ENCODE peak calls at places on chromosome 13, in nine cellular contexts. One of them, this sample, is unnamed.

GRCh38 chr13:59674616-59675015 is 489.1 kb downstream of the DIAPH3 start:
- DNase-seq in OCI-LY7: no peak
- DNase-seq in HCT116: no peak
- DNase-seq in IMR-90: no peak
- DNase-seq in astrocyte: no peak
- DNase-seq in neural progenitor cell: no peak
- DNase-seq in fibroblast of lung: no peak
- DNase-seq in GM23248: no peak
- DNase-seq in PC-3: no peak
- DNase-seq in this sample: no peak

GRCh38 chr13:27264181-27264580 is 6.4 kb upstream of the RASL11A start:
- DNase-seq in OCI-LY7: peak; percentile 51
- DNase-seq in GM23248: peak; percentile 90
- DNase-seq in astrocyte: peak; percentile 65
- DNase-seq in IMR-90: peak; percentile 89
- DNase-seq in HCT116: no peak
- DNase-seq in fibroblast of lung: peak; percentile 79
- DNase-seq in PC-3: no peak
- DNase-seq in neural progenitor cell: no peak
- DNase-seq in this sample: peak; percentile 35

GRCh38 chr13:104461049-104461448 is 1394.8 kb upstream of the SLC10A2 start:
- DNase-seq in astrocyte: no peak
- DNase-seq in neural progenitor cell: peak; percentile 17
- DNase-seq in OCI-LY7: no peak
- DNase-seq in PC-3: no peak
- DNase-seq in HCT116: no peak
- DNase-seq in IMR-90: no peak
- DNase-seq in GM23248: no peak
- DNase-seq in fibroblast of lung: no peak
- DNase-seq in this sample: no peak

GRCh38 chr13:31920301-31920818 is 111.2 kb upstream of the FRY start:
- DNase-seq in IMR-90: no peak
- DNase-seq in GM23248: peak; percentile 18
- DNase-seq in HCT116: no peak
- DNase-seq in OCI-LY7: no peak
- DNase-seq in PC-3: no peak
- DNase-seq in fibroblast of lung: peak; percentile 28
- DNase-seq in astrocyte: no peak
- DNase-seq in neural progenitor cell: no peak
- DNase-seq in this sample: no peak

GRCh38 chr13:87311165-87311564 is 360.0 kb upstream of the SLITRK5 start:
- DNase-seq in astrocyte: no peak
- DNase-seq in OCI-LY7: no peak
- DNase-seq in neural progenitor cell: no peak
- DNase-seq in HCT116: no peak
- DNase-seq in fibroblast of lung: peak; percentile 5
- DNase-seq in GM23248: no peak
- DNase-seq in IMR-90: no peak
- DNase-seq in PC-3: no peak
- DNase-seq in this sample: no peak

GRCh38 chr13:36130542-36131214 is 504 bp downstream of the DCLK1 start:
- DNase-seq in HCT116: no peak
- DNase-seq in GM23248: peak; percentile 38
- DNase-seq in PC-3: no peak
- DNase-seq in OCI-LY7: no peak
- DNase-seq in IMR-90: no peak
- DNase-seq in fibroblast of lung: no peak
- DNase-seq in astrocyte: no peak
- DNase-seq in neural progenitor cell: peak; percentile 76
- DNase-seq in this sample: peak; percentile 29

GRCh38 chr13:101763191-101763590 is 310.7 kb downstream of the ITGBL1 start:
- DNase-seq in PC-3: peak; percentile 4
- DNase-seq in HCT116: no peak
- DNase-seq in neural progenitor cell: no peak
- DNase-seq in fibroblast of lung: no peak
- DNase-seq in astrocyte: peak; percentile 1
- DNase-seq in GM23248: no peak
- DNase-seq in OCI-LY7: no peak
- DNase-seq in IMR-90: no peak
- DNase-seq in this sample: no peak

GRCh38 chr13:114099918-114100445 is 32.4 kb downstream of the RASA3 start:
- DNase-seq in neural progenitor cell: peak; percentile 87
- DNase-seq in GM23248: peak; percentile 69
- DNase-seq in astrocyte: peak; percentile 53
- DNase-seq in IMR-90: peak; percentile 44
- DNase-seq in HCT116: peak; percentile 42
- DNase-seq in PC-3: peak; percentile 66
- DNase-seq in OCI-LY7: peak; percentile 16
- DNase-seq in fibroblast of lung: peak; percentile 63
- DNase-seq in this sample: no peak

GRCh38 chr13:46142692-46143238 is 37.9 kb upstream of the CPB2 start:
- DNase-seq in IMR-90: no peak
- DNase-seq in HCT116: no peak
- DNase-seq in astrocyte: no peak
- DNase-seq in PC-3: no peak
- DNase-seq in GM23248: no peak
- DNase-seq in neural progenitor cell: peak; percentile 31
- DNase-seq in OCI-LY7: no peak
- DNase-seq in fibroblast of lung: no peak
- DNase-seq in this sample: no peak

GRCh38 chr13:21033224-21033855 is 28.0 kb downstream of the LATS2 start:
- DNase-seq in neural progenitor cell: no peak
- DNase-seq in OCI-LY7: no peak
- DNase-seq in fibroblast of lung: peak; percentile 66
- DNase-seq in IMR-90: no peak
- DNase-seq in GM23248: peak; percentile 81
- DNase-seq in PC-3: peak; percentile 89
- DNase-seq in astrocyte: peak; percentile 67
- DNase-seq in HCT116: no peak
- DNase-seq in this sample: no peak

GRCh38 chr13:23621316-23621645 is 51.1 kb downstream of the TNFRSF19 start:
- DNase-seq in PC-3: peak; percentile 79
- DNase-seq in IMR-90: peak; percentile 96
- DNase-seq in HCT116: no peak
- DNase-seq in neural progenitor cell: no peak
- DNase-seq in astrocyte: peak; percentile 96
- DNase-seq in GM23248: peak; percentile 95
- DNase-seq in OCI-LY7: no peak
- DNase-seq in fibroblast of lung: peak; percentile 79
- DNase-seq in this sample: peak; percentile 80

GRCh38 chr13:23620211-23620610 is 50.0 kb downstream of the TNFRSF19 start:
- DNase-seq in HCT116: no peak
- DNase-seq in fibroblast of lung: no peak
- DNase-seq in PC-3: no peak
- DNase-seq in neural progenitor cell: no peak
- DNase-seq in astrocyte: no peak
- DNase-seq in IMR-90: no peak
- DNase-seq in OCI-LY7: no peak
- DNase-seq in GM23248: peak; percentile 3
- DNase-seq in this sample: no peak

GRCh38 chr13:23620613-23621315 is 50.6 kb downstream of the TNFRSF19 start:
- DNase-seq in IMR-90: no peak
- DNase-seq in fibroblast of lung: no peak
- DNase-seq in GM23248: peak; percentile 6
- DNase-seq in OCI-LY7: no peak
- DNase-seq in neural progenitor cell: no peak
- DNase-seq in HCT116: no peak
- DNase-seq in PC-3: no peak
- DNase-seq in astrocyte: no peak
- DNase-seq in this sample: no peak

GRCh38 chr13:23622991-23623390 is 52.8 kb downstream of the TNFRSF19 start:
- DNase-seq in fibroblast of lung: no peak
- DNase-seq in HCT116: no peak
- DNase-seq in neural progenitor cell: no peak
- DNase-seq in astrocyte: no peak
- DNase-seq in OCI-LY7: no peak
- DNase-seq in GM23248: no peak
- DNase-seq in PC-3: no peak
- DNase-seq in IMR-90: no peak
- DNase-seq in this sample: no peak

GRCh38 chr13:23623394-23623793 is 53.2 kb downstream of the TNFRSF19 start:
- DNase-seq in astrocyte: no peak
- DNase-seq in IMR-90: no peak
- DNase-seq in neural progenitor cell: no peak
- DNase-seq in fibroblast of lung: no peak
- DNase-seq in HCT116: no peak
- DNase-seq in PC-3: no peak
- DNase-seq in GM23248: no peak
- DNase-seq in OCI-LY7: no peak
- DNase-seq in this sample: no peak
- H2AFZ ChIP-seq in astrocyte: no peak overlapping the region
- H2AFZ ChIP-seq in IMR-90: no peak overlapping the region
- H2AFZ ChIP-seq in neural progenitor cell: no peak overlapping the region
- H2AFZ ChIP-seq in fibroblast of lung: no peak overlapping the region
- H2AFZ ChIP-seq in HCT116: no peak overlapping the region
- H2AFZ ChIP-seq in PC-3: no peak overlapping the region
- H2AFZ ChIP-seq in GM23248: no peak overlapping the region
- H2AFZ ChIP-seq in OCI-LY7: no peak overlapping the region
- H2AFZ ChIP-seq in this sample: no peak overlapping the region

GRCh38 chr13:77811981-77812380 is 106.7 kb downstream of the EDNRB start:
- DNase-seq in OCI-LY7: no peak
- DNase-seq in astrocyte: no peak
- DNase-seq in IMR-90: no peak
- DNase-seq in GM23248: no peak
- DNase-seq in HCT116: no peak
- DNase-seq in neural progenitor cell: no peak
- DNase-seq in fibroblast of lung: no peak
- DNase-seq in PC-3: no peak
- DNase-seq in this sample: no peak

GRCh38 chr13:77810430-77810829 is 108.2 kb downstream of the EDNRB start:
- DNase-seq in PC-3: peak; percentile 53
- DNase-seq in HCT116: peak; percentile 4
- DNase-seq in OCI-LY7: peak; percentile 28
- DNase-seq in fibroblast of lung: peak; percentile 51
- DNase-seq in IMR-90: peak; percentile 34
- DNase-seq in astrocyte: peak; percentile 6
- DNase-seq in neural progenitor cell: no peak
- DNase-seq in GM23248: peak; percentile 69
- DNase-seq in this sample: no peak

GRCh38 chr13:77815330-77815729 is 103.3 kb downstream of the EDNRB start:
- DNase-seq in PC-3: peak; percentile 42
- DNase-seq in fibroblast of lung: peak; percentile 41
- DNase-seq in neural progenitor cell: no peak
- DNase-seq in OCI-LY7: no peak
- DNase-seq in HCT116: no peak
- DNase-seq in GM23248: no peak
- DNase-seq in astrocyte: no peak
- DNase-seq in IMR-90: no peak
- DNase-seq in this sample: no peak

DNA sequence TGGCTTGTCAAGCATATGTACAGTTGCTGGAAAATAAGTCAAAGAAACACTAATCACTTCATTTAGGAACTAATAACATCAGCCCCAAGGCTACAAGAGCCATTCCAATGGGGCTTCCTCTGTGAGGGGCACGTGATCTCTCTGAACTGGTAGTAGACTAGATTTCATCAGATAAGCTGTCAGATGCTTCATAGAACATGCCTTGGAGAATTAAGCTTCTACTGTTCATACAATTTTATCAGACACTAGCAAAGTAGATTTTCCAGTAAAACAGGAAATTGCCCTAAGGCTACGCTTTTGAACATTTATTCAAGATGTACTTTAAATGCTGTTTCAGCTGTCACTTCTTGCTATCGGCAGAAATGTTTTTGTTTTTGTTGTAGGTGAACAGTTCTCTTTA is 107.7 kb downstream of the EDNRB start:
- DNase-seq in neural progenitor cell: no peak
- DNase-seq in IMR-90: no peak
- DNase-seq in PC-3: peak; percentile 37
- DNase-seq in fibroblast of lung: no peak
- DNase-seq in astrocyte: no peak
- DNase-seq in GM23248: no peak
- DNase-seq in HCT116: no peak
- DNase-seq in OCI-LY7: no peak
- DNase-seq in this sample: no peak
- H2AFZ ChIP-seq in neural progenitor cell: no peak overlapping the region
- H2AFZ ChIP-seq in IMR-90: no peak overlapping the region
- H2AFZ ChIP-seq in PC-3: no peak overlapping the region
- H2AFZ ChIP-seq in fibroblast of lung: no peak overlapping the region
- H2AFZ ChIP-seq in astrocyte: no peak overlapping the region
- H2AFZ ChIP-seq in GM23248: no peak overlapping the region
- H2AFZ ChIP-seq in HCT116: no peak overlapping the region
- H2AFZ ChIP-seq in OCI-LY7: no peak overlapping the region
- H2AFZ ChIP-seq in this sample: no peak overlapping the region

DNA sequence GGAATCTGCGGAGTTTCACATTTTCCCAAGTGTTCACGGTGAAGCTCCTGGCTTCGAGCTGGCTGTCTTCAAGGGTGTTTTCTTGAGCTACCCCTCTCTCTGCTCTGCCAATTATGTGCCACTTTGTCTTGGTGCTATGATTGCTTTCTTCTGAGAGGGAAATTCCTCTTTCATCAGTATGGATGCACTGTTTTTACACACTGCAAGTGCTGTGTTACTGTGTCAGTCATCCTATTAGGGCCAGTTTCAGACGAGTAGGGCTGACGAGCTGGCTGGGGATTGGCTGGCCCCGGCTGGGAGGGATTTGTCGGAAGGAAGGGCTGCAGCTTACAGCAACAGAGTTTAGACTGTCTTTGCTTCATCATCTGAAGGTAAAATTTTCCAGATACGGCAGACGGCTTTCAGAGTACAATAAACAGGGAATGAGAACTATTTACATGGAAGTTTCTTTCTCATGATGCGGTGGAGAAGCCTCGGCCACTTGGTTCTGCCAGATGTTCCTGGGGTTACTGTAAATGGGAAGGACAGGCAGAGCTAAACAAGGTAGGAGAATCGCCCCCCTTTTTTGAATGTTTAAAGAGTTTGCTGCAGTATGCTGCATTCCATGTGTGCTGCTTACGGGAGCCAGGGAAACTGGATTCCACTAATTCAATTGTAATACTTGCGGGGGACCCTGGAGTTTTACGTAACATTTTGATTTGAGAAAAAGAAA is at the start of gene MBNL2:
- DNase-seq in GM23248: peak; percentile 95
- DNase-seq in IMR-90: peak; percentile 94
- DNase-seq in neural progenitor cell: peak; percentile 87
- DNase-seq in HCT116: peak; percentile 81
- DNase-seq in astrocyte: peak; percentile 92
- DNase-seq in OCI-LY7: peak; percentile 74
- DNase-seq in PC-3: peak; percentile 87
- DNase-seq in fibroblast of lung: peak; percentile 92
- DNase-seq in this sample: peak; percentile 93
- H2AFZ ChIP-seq in GM23248: peak within 1 kb of the TSS; percentile 64
- H2AFZ ChIP-seq in IMR-90: peak within 1 kb of the TSS; percentile 82
- H2AFZ ChIP-seq in neural progenitor cell: peak within 1 kb of the TSS; percentile 98
- H2AFZ ChIP-seq in HCT116: peak within 1 kb of the TSS; percentile 19
- H2AFZ ChIP-seq in astrocyte: peak within 1 kb of the TSS; percentile 65
- H2AFZ ChIP-seq in OCI-LY7: peak within 1 kb of the TSS; percentile 93
- H2AFZ ChIP-seq in PC-3: peak within 1 kb of the TSS; percentile 91
- H2AFZ ChIP-seq in fibroblast of lung: peak within 1 kb of the TSS; percentile 1
- H2AFZ ChIP-seq in this sample: peak within 1 kb of the TSS; percentile 10

DNA sequence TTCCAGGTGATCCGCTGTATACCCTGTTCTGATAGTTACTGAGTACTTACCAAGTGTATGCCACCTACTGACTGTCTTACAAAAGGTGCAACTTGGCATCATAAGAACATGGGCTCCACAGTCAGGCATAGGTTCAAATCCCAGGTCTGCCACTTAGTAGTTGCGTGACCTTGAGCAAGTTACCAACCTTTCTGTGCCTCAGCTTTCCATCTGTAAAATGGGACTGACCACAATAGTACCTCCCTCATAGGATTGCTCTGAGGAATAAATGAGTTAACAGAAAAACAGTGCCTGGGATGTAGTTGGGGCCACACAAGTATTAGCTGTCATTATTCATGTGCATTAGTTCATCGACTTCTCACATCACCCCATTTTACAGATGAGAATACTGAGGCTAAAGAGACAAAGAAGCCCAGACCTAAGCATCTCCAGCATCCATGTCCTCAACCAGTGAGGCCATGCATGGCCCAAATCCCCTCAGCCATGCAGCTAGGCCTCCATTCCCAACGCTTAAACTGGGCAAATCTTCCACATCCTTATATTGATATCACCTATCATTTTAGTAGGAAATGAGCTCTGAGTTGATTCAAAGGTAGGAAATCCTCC is 51.3 kb upstream of the UBE2L5 start:
- DNase-seq in PC-3: no peak
- DNase-seq in IMR-90: no peak
- DNase-seq in neural progenitor cell: no peak
- DNase-seq in fibroblast of lung: no peak
- DNase-seq in GM23248: no peak
- DNase-seq in astrocyte: no peak
- DNase-seq in HCT116: no peak
- DNase-seq in OCI-LY7: no peak
- DNase-seq in this sample: no peak
- H2AFZ ChIP-seq in PC-3: no peak overlapping the region
- H2AFZ ChIP-seq in IMR-90: peak overlapping the region; percentile 39
- H2AFZ ChIP-seq in neural progenitor cell: no peak overlapping the region
- H2AFZ ChIP-seq in fibroblast of lung: no peak overlapping the region
- H2AFZ ChIP-seq in GM23248: no peak overlapping the region
- H2AFZ ChIP-seq in astrocyte: no peak overlapping the region
- H2AFZ ChIP-seq in HCT116: no peak overlapping the region
- H2AFZ ChIP-seq in OCI-LY7: no peak overlapping the region
- H2AFZ ChIP-seq in this sample: no peak overlapping the region

This sample was measured in hepatocyte.